ENCODE peak calls at places on chromosomes 2 and 18, in ten cellular contexts. F is A549, R is K562, A is IMR-90, X is transverse colon, Z is Peyer's patch, O is stomach, N is esophagus squamous epithelium, B is spleen, C is adrenal gland. L is an unnamed sample.

GRCh38 chr2:11768940-11769339 is 22.5 kb downstream of the LPIN1 start:
- DNase-seq in O (no peak), A (no peak), X (no peak), F (no peak), C (no peak), Z (no peak), N (no peak), B (no peak), R (no peak), L (no peak)

GRCh38 chr18:58800582-58800981 is 64.1 kb upstream of the ZNF532 start:
- DNase-seq in Z (no peak), N (no peak), C (no peak), F (no peak), B (no peak), X (no peak), A (no peak), O (no peak), R (no peak), L (no peak)

GRCh38 chr2:98382739-98383138 is 36.5 kb downstream of the CNGA3 start:
- DNase-seq in B (no peak), A (no peak), R (no peak), N (no peak), F (no peak), O (no peak), X (no peak), C (no peak), Z (no peak), L (no peak)

GRCh38 chr2:5969301-5969700 is 277.1 kb downstream of the SOX11 start:
- DNase-seq in N (no peak), O (no peak), X (no peak), R (no peak), Z (no peak), C (no peak), B (no peak), A (no peak), F (no peak), L (no peak)

GRCh38 chr2:27723372-27724144 is 48.0 kb upstream of the MRPL33 start:
- DNase-seq in O (peak; percentile 79), R (peak; percentile 67), X (peak; percentile 70), C (peak; percentile 85), F (peak; percentile 83), A (peak; percentile 75), N (no peak), B (no peak), Z (peak; percentile 79), L (peak; percentile 75)

GRCh38 chr2:225670111-225670974 is 270.8 kb downstream of the NYAP2 start:
- DNase-seq in R (no peak), O (no peak), Z (no peak), C (no peak), B (no peak), F (peak; percentile 16), N (no peak), A (peak; percentile 74), X (no peak), L (no peak)

GRCh38 chr2:219218279-219219112 is at the start of gene ABCB6:
- DNase-seq in Z (peak; percentile 97), C (peak; percentile 99), O (peak; percentile 96), B (peak; percentile 97), N (peak; percentile 71), R (peak; percentile 95), X (peak; percentile 96), F (peak; percentile 92), A (peak; percentile 90), L (peak; percentile 99)

GRCh38 chr18:9366126-9366714 is 31.6 kb downstream of the TWSG1 start:
- DNase-seq in A (peak; percentile 40), B (no peak), X (peak; percentile 18), N (no peak), C (peak; percentile 35), Z (peak; percentile 46), R (no peak), O (peak; percentile 55), F (peak; percentile 16), L (no peak)

GRCh38 chr18:6660334-6660733 is 69.2 kb upstream of the ARHGAP28 start:
- DNase-seq in F (no peak), C (no peak), B (no peak), Z (no peak), O (no peak), R (no peak), A (peak; percentile 32), N (no peak), X (no peak), L (no peak)

GRCh38 chr2:237149425-237149824 is 63.7 kb downstream of the COPS8 start:
- DNase-seq in O (no peak), Z (no peak), N (no peak), C (no peak), A (peak; percentile 44), R (no peak), X (no peak), F (no peak), B (no peak), L (no peak)

GRCh38 chr2:81195017-81195773 is 890.6 kb upstream of the LRRTM1 start:
- DNase-seq in B (peak; percentile 72), R (no peak), Z (no peak), A (no peak), F (no peak), N (no peak), X (no peak), O (no peak), C (no peak), L (peak; percentile 44)

GRCh38 chr2:232929303-232930123 is 59.4 kb downstream of the SNORC start:
- DNase-seq in A (no peak), Z (no peak), N (no peak), X (no peak), O (no peak), R (no peak), F (no peak), B (no peak), C (no peak), L (no peak)

GRCh38 chr18:48997985-48998831 is 47.4 kb upstream of the SMAD7 start:
- DNase-seq in F (peak; percentile 91), O (no peak), N (no peak), A (peak; percentile 97), C (peak; percentile 83), Z (peak; percentile 57), R (peak; percentile 44), B (peak; percentile 71), X (no peak), L (peak; percentile 73)

GRCh38 chr2:76194376-76194775 is 483.7 kb upstream of the GCFC2 start:
- DNase-seq in A (no peak), X (no peak), O (no peak), C (no peak), F (no peak), Z (no peak), B (no peak), N (no peak), R (no peak), L (no peak)

GRCh38 chr18:75408554-75409506 is 18.7 kb downstream of the SMIM21 start:
- DNase-seq in A (peak; percentile 100), B (no peak), C (peak; percentile 26), O (no peak), F (peak; percentile 65), R (no peak), X (no peak), Z (no peak), N (no peak), L (no peak)

GRCh38 chr2:158723921-158724802 is 71.0 kb upstream of the DAPL1 start:
- DNase-seq in F (peak; percentile 89), X (no peak), C (no peak), A (no peak), O (peak; percentile 45), N (no peak), Z (no peak), B (no peak), R (peak; percentile 53), L (no peak)

GRCh38 chr2:138572318-138572717 is 70.7 kb downstream of the SPOPL start:
- DNase-seq in Z (no peak), B (no peak), O (no peak), R (no peak), X (no peak), F (no peak), A (no peak), C (no peak), N (no peak), L (no peak)

GRCh38 chr2:70095833-70096670 is 8.8 kb downstream of the PCBP1 start:
- DNase-seq in Z (peak; percentile 43), X (no peak), F (no peak), B (no peak), A (no peak), R (no peak), O (no peak), C (no peak), N (no peak), L (no peak)
- H3K27ac ChIP-seq in Z (peak overlapping the region; percentile 80), X (peak overlapping the region; percentile 81), F (peak overlapping the region; percentile 62), B (peak overlapping the region; percentile 97), A (peak overlapping the region; percentile 84), R (peak overlapping the region; percentile 26), O (peak overlapping the region; percentile 87), C (no peak overlapping the region), N (peak overlapping the region; percentile 93), L (peak overlapping the region; percentile 91)

GRCh38 chr2:188450740-188451480 is 159.2 kb downstream of the GULP1 start:
- DNase-seq in A (peak; percentile 47), C (no peak), X (no peak), Z (no peak), B (no peak), R (no peak), N (no peak), F (no peak), O (no peak), L (no peak)

GRCh38 chr2:188452084-188452483 is 160.4 kb downstream of the GULP1 start:
- DNase-seq in R (no peak), N (no peak), O (no peak), F (no peak), Z (no peak), A (peak; percentile 53), C (no peak), X (no peak), B (no peak), L (no peak)

GRCh38 chr2:188456114-188456909 is 164.6 kb downstream of the GULP1 start:
- DNase-seq in F (no peak), X (no peak), O (no peak), Z (no peak), B (no peak), N (no peak), C (no peak), A (no peak), R (no peak), L (no peak)
- TF ChIP-seq CTCF in F (peak; percentile 20), X (no peak), O (no peak), Z (no peak), B (no peak), N (no peak), C (no peak), A (peak; percentile 24), R (peak; percentile 26), L (no peak)

DNA sequence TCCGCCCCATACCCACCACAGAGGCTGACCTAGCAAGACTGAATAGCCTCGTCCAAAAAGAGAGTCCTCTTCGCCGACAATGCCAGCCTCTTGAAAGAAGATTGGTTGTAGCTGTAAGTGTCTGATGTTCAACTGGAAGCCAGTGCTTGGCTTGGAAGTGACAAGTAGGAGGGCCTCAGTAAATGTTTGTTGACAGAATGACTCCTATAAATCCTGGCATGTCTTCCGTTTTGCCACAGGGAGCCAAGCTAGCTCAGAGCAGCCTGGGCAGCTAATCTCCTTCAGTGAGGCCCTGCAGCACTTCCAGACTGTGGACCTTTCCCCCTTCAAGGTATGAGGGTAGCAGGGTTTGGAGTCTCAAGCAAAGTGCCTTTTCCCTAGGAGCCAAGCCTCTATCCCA is 14.9 kb downstream of the ELMOD3 start:
- DNase-seq in R (no peak), A (no peak), C (no peak), O (no peak), B (no peak), Z (peak; percentile 39), X (peak; percentile 39), F (no peak), N (no peak), L (no peak)
- TF ChIP-seq POLR2A in R (no peak), A (no peak), C (no peak), O (no peak), B (no peak), Z (no peak), X (no peak), F (no peak), N (no peak), L (no peak)

GRCh38 chr2:147440694-147441093 is 404.1 kb upstream of the ACVR2A start:
- DNase-seq in F (no peak), R (no peak), N (no peak), X (no peak), Z (no peak), B (no peak), O (no peak), C (no peak), A (no peak), L (no peak)
- H3K27ac ChIP-seq in F (no peak overlapping the region), R (no peak overlapping the region), N (no peak overlapping the region), X (no peak overlapping the region), Z (no peak overlapping the region), B (no peak overlapping the region), O (no peak overlapping the region), C (no peak overlapping the region), A (no peak overlapping the region), L (no peak overlapping the region)